ENCODE peak calls at places on chromosomes 1 and 21, in six cellular contexts. U is K562; K is activated naive CD8-positive, alpha-beta T cell treated with anti-CD3 and anti-CD28 coated beads, Interleukin-2, amount 50 U/mL, for 24 hours; P is activated CD8-positive, alpha-beta T cell treated with anti-CD3 and anti-CD28 coated beads for 36 hours; I is activated naive CD4-positive, alpha-beta T cell treated with anti-CD3 and anti-CD28 coated beads, Interleukin-2, amount 50 U/mL, for 72 hours; Z is SK-N-SH treated with all-trans-retinoic acid at 6 μM for 48 hours. E is an unnamed sample.

GRCh38 chr1:244319283-244320132 is 132.2 kb downstream of the ADSS2 start:
- ATAC-seq in K (peak; percentile 98), Z (no peak), U (no peak), P (peak; percentile 93), I (peak; percentile 99), E (peak; percentile 27)

GRCh38 chr21:34023691-34024381 is 49.5 kb upstream of the MRPS6 start:
- ATAC-seq in U (no peak), I (no peak), Z (no peak), P (peak; percentile 37), K (no peak), E (no peak)

GRCh38 chr1:221667504-221667903 is 74.4 kb downstream of the DUSP10 start:
- ATAC-seq in U (peak; percentile 78), P (no peak), I (peak; percentile 59), K (peak; percentile 46), Z (no peak), E (no peak)

GRCh38 chr1:44698138-44698537 is 23.6 kb downstream of the ARMH1 start:
- ATAC-seq in I (no peak), Z (no peak), K (no peak), P (no peak), U (no peak), E (no peak)

GRCh38 chr1:207884276-207885029 is 26.5 kb downstream of the CD34 start:
- ATAC-seq in K (no peak), U (no peak), Z (peak; percentile 9), P (no peak), I (no peak), E (no peak)

GRCh38 chr1:111895456-111895855 is 94.0 kb downstream of the KCND3 start:
- ATAC-seq in I (no peak), Z (peak; percentile 42), K (no peak), U (no peak), P (no peak), E (no peak)

GRCh38 chr1:84379128-84379527 is 19.2 kb upstream of the DNASE2B start:
- ATAC-seq in I (no peak), Z (no peak), K (no peak), U (no peak), P (no peak), E (no peak)

GRCh38 chr1:20685099-20685662 is 24.0 kb upstream of the DDOST start:
- ATAC-seq in U (no peak), Z (no peak), P (no peak), I (no peak), K (no peak), E (peak; percentile 42)

GRCh38 chr1:176693697-176694329 is 230.8 kb downstream of the PAPPA2 start:
- ATAC-seq in K (no peak), Z (no peak), I (no peak), P (no peak), U (no peak), E (no peak)

GRCh38 chr21:46297311-46298082 is 11.4 kb downstream of the YBEY start:
- ATAC-seq in P (peak; percentile 22), K (no peak), U (no peak), I (peak; percentile 11), Z (no peak), E (no peak)

GRCh38 chr1:12615916-12616708 is 1.9 kb downstream of the DHRS3 start:
- ATAC-seq in I (no peak), U (peak; percentile 38), K (no peak), P (no peak), Z (peak; percentile 56), E (peak; percentile 40)

GRCh38 chr1:98677288-98677687 is 15.8 kb downstream of the SNX7 start:
- ATAC-seq in Z (peak; percentile 86), K (no peak), I (no peak), P (no peak), U (no peak), E (no peak)

GRCh38 chr1:36276688-36277087 is 29.5 kb upstream of the SH3D21 start:
- ATAC-seq in Z (no peak), P (no peak), K (no peak), U (no peak), I (no peak), E (no peak)

GRCh38 chr21:15667010-15667409 is 62.8 kb upstream of the USP25 start:
- ATAC-seq in K (no peak), U (no peak), Z (no peak), I (no peak), P (no peak), E (no peak)

GRCh38 chr1:64891440-64891815 is 74.9 kb downstream of the JAK1 start:
- ATAC-seq in K (peak; percentile 79), I (peak; percentile 56), Z (peak; percentile 51), U (no peak), P (peak; percentile 70), E (no peak)

GRCh38 chr21:32747396-32747795 is 19.6 kb upstream of the SYNJ1 start:
- ATAC-seq in P (peak; percentile 42), U (no peak), I (peak; percentile 49), K (peak; percentile 42), Z (no peak), E (no peak)

GRCh38 chr1:63866085-63866484 is 92.3 kb downstream of the ROR1 start:
- ATAC-seq in Z (peak; percentile 46), K (no peak), U (no peak), I (no peak), P (no peak), E (no peak)

GRCh38 chr1:236089046-236089773 is 24.3 kb upstream of the NID1 start:
- ATAC-seq in K (no peak), P (peak; percentile 56), Z (no peak), I (no peak), U (no peak), E (no peak)

GRCh38 chr1:47824721-47825120 is 172.5 kb downstream of the TRABD2B start:
- ATAC-seq in U (no peak), K (no peak), Z (no peak), P (no peak), I (no peak), E (no peak)

GRCh38 chr1:12643079-12643478 is 806 bp upstream of the AADACL4 start:
- ATAC-seq in I (no peak), Z (no peak), P (no peak), U (no peak), K (no peak), E (no peak)

GRCh38 chr1:19205403-19205802 is 4.7 kb downstream of the UBR4 start:
- ATAC-seq in K (no peak), Z (no peak), U (no peak), P (no peak), I (no peak), E (no peak)

GRCh38 chr1:67545364-67545763 is 115.2 kb upstream of the SERBP1 start:
- ATAC-seq in Z (no peak), K (no peak), I (no peak), P (no peak), U (no peak), E (no peak)

GRCh38 chr1:229987953-229988352 is 79.1 kb upstream of the GALNT2 start:
- ATAC-seq in K (no peak), P (no peak), I (no peak), Z (no peak), U (no peak), E (no peak)

GRCh38 chr1:62286778-62287224 is 32.4 kb downstream of the KANK4 start:
- ATAC-seq in Z (no peak), K (no peak), P (no peak), I (no peak), U (no peak), E (no peak)

E was measured in gastroesophageal sphincter.